ENCODE peak calls at places on chromosome 13, in six cellular contexts. A is mammary epithelial cell, C is esophagus squamous epithelium, K is cardiac fibroblast, O is EL, H is AG04450. U is an unnamed sample.

GRCh38 chr13:113975416-113975815 is 1.5 kb upstream of the C13orf46 start:
- DNase-seq in K (no peak), H (no peak), A (no peak), O (no peak), C (no peak), U (no peak)

GRCh38 chr13:20127263-20127562 is 33.6 kb downstream of the GJA3 start:
- DNase-seq in C (no peak), H (no peak), A (no peak), K (peak), O (no peak), U (no peak)

GRCh38 chr13:45658586-45659235 is 43.2 kb upstream of the ERICH6B start:
- DNase-seq in C (no peak), K (peak), A (peak), O (peak), H (no peak), U (no peak)

GRCh38 chr13:103731959-103732358 is 665.7 kb upstream of the SLC10A2 start:
- DNase-seq in C (no peak), H (no peak), A (no peak), K (no peak), O (no peak), U (no peak)

GRCh38 chr13:110126391-110126961 is 180.5 kb downstream of the COL4A1 start:
- DNase-seq in O (peak), K (peak), H (peak), A (peak), C (no peak), U (peak)

GRCh38 chr13:40617801-40618356 is 48.6 kb downstream of the FOXO1 start:
- DNase-seq in C (no peak), A (no peak), O (no peak), H (no peak), K (no peak), U (no peak)

GRCh38 chr13:110382229-110382628 is 75.1 kb downstream of the COL4A2 start:
- DNase-seq in C (no peak), H (no peak), A (peak), K (peak), O (peak), U (peak)

GRCh38 chr13:41751734-41752445 is 209.0 kb downstream of the VWA8 start:
- DNase-seq in H (no peak), C (no peak), A (no peak), O (no peak), K (no peak), U (no peak)

GRCh38 chr13:103931885-103932284 is 865.7 kb upstream of the SLC10A2 start:
- DNase-seq in H (no peak), O (no peak), K (no peak), A (no peak), C (no peak), U (no peak)

GRCh38 chr13:102311901-102312300 is 89.9 kb downstream of the FGF14 start:
- DNase-seq in H (no peak), C (no peak), A (no peak), O (no peak), K (no peak), U (no peak)

GRCh38 chr13:36724141-36724540 is 50.3 kb downstream of the SERTM1 start:
- DNase-seq in C (no peak), O (no peak), A (no peak), H (no peak), K (no peak), U (no peak)

GRCh38 chr13:50123862-50124535 is 108.8 kb downstream of the KCNRG start:
- DNase-seq in C (peak), K (peak), O (peak), A (peak), H (peak), U (peak)

GRCh38 chr13:51959773-51960172 is 51.5 kb downstream of the ATP7B start:
- DNase-seq in K (no peak), A (no peak), O (no peak), C (no peak), H (no peak), U (no peak)

GRCh38 chr13:65943024-65943423 is 1287.1 kb downstream of the PCDH9 start:
- DNase-seq in C (no peak), O (no peak), A (no peak), K (peak), H (no peak), U (no peak)

GRCh38 chr13:27662738-27663470 is 41.2 kb downstream of the POLR1D start:
- DNase-seq in K (no peak), A (no peak), O (no peak), C (no peak), H (no peak), U (no peak)

GRCh38 chr13:33645591-33646554 is 172.1 kb upstream of the RFC3 start:
- DNase-seq in C (no peak), A (no peak), O (no peak), H (no peak), K (no peak), U (no peak)

U was measured in epithelial cell of prostate.